ENCODE peak calls at places on chromosomes 11 and 22, in six cellular contexts. P is GM23248; M is CD8-positive, alpha-beta T cell; L is right cardiac atrium; V is tibial artery; I is A549. A is an unnamed sample. For H3K9me3, the result is how much of the 10 kb centered on the place peaks cover.

GRCh38 chr11:1054143-1055108 is 17.9 kb upstream of the MUC6 start:
- DNase-seq in P (peak), M (no peak), L (peak), V (peak), I (no peak), A (no peak)

GRCh38 chr22:26550498-26551033 is 38.3 kb upstream of the TFIP11 start:
- DNase-seq in P (peak), M (no peak), L (peak), V (peak), I (no peak), A (no peak)

GRCh38 chr11:128830836-128831780 is 36.0 kb downstream of the KCNJ1 start:
- DNase-seq in P (peak), M (peak), L (peak), V (peak), I (peak), A (peak)

GRCh38 chr11:11348303-11348702 is 4.7 kb downstream of the CSNK2A3 start:
- DNase-seq in P (no peak), M (no peak), L (peak), V (no peak), I (no peak), A (no peak)

GRCh38 chr11:1327064-1327460 is 17.6 kb upstream of the TOLLIP start:
- DNase-seq in P (no peak), M (no peak), L (no peak), V (no peak), I (no peak), A (no peak)

GRCh38 chr11:36777302-36777701 is 179.3 kb upstream of the RAG2 start:
- DNase-seq in P (no peak), M (no peak), L (no peak), V (no peak), I (no peak), A (no peak)

GRCh38 chr22:46010951-46011626 is 34.1 kb upstream of the WNT7B start:
- DNase-seq in P (no peak), M (no peak), L (peak), V (peak), I (no peak), A (no peak)

GRCh38 chr11:10350341-10350740 is 45.5 kb downstream of the ADM start:
- DNase-seq in P (peak), M (no peak), L (no peak), V (no peak), I (no peak), A (no peak)

GRCh38 chr22:45318168-45318557 is 8.4 kb downstream of the FAM118A start:
- DNase-seq in P (peak), M (peak), L (peak), V (peak), I (no peak), A (peak)

DNA sequence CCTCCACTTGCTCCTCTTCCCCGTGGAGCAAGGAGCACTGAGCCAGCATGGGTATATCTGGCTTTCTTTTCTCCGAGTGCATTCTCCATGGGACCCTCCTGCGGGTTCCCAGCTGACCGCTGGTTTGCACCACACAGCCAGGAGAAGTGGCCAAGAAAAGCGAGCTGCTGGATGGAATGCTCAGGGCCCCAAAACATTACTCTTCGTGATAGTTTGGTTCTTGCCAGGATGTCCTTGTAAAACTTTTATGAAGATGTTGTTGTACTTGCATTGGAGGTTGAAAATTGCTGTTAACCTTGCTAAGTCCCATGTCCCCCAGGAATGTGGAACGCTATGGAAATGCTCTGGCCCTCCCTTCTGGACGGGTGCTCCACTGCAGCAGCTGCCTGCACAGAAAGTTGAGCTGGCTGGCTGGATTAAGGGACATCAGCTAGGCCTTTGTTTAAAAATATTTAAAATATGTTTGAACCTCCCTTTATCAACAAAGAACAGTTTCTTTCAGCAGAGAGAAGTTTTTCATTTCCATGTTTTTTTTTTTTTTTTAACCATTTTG is 68.7 kb downstream of the ZNRF3 start:
- DNase-seq in P (no peak), M (no peak), L (peak), V (peak), I (no peak), A (no peak)
- H3K4me3 ChIP-seq in P (no peak), M (no peak), L (no peak), V (no peak), I (no peak), A (no peak)

DNA sequence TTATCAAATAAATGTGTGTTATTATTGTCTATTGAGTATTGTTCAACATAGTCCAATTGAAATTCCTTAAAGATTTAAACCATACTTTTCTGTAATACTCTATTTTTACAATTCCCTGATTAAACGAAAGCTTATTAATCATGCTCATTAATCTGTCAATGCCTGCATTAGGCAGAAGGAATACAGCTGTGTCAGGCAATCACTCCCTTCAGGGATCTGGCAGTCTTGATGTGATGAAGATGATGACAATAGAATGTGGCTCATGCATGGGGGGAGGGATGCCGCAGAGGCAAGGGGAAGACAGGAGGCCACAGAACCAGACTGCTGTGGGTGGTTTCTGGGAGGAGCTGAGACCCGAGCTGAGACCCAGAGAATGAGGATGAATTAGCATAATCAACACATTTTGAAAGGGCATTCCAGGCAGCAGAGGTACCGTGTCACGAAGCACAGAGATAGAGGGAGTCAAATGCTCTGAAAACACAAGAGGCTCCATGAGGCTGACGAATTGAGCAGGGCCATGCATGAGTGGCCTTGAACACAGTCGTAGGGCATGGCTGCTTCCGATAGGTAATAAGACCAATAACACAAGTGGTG is 1075.5 kb downstream of the OPCML start:
- DNase-seq in P (no peak), M (no peak), L (no peak), V (no peak), I (no peak), A (no peak)
- H3K9me3 ChIP-seq in P (under half), M (under half), L (under half), V (under half), I (under half), A (under half)

GRCh38 chr22:37167176-37167980 is 17.7 kb upstream of the IL2RB start:
- DNase-seq in P (no peak), M (no peak), L (peak), V (no peak), I (no peak), A (no peak)
- H3K4me3 ChIP-seq in P (no peak), M (peak), L (no peak), V (no peak), I (no peak), A (peak)

GRCh38 chr11:127737499-127737898 is 736.9 kb upstream of the KIRREL3 start:
- DNase-seq in P (no peak), M (no peak), L (no peak), V (no peak), I (no peak), A (no peak)
- H3K9me3 ChIP-seq in P (under half), M (under half), L (under half), V (under half), I (under half), A (under half)

GRCh38 chr11:76714493-76714892 is 43.9 kb upstream of the LRRC32 start:
- DNase-seq in P (no peak), M (no peak), L (no peak), V (no peak), I (no peak), A (no peak)
- H3K4me3 ChIP-seq in P (no peak), M (no peak), L (no peak), V (no peak), I (no peak), A (no peak)

DNA sequence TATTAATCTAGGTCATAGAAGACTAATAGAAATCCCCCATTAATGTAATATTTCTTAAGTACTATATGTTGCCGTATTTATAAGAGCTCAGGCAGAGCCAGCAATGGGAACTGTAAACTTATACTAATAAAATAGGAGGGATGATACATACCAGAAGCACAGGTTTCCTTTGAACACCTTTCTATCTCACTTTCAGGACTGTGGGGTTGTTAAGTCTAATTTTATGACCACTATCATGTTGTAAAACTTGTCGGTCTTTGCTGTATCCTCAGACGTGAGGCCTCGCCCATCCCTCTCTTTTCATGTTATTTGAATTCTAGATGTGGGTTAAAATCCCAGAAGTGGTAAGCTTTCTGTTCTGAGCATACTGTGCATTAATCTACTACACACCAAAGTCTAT is 1083.5 kb upstream of the TENM4 start:
- DNase-seq in P (no peak), M (no peak), L (no peak), V (no peak), I (no peak), A (no peak)
- H3K9me3 ChIP-seq in P (under half), M (under half), L (under half), V (under half), I (under half), A (under half)

DNA sequence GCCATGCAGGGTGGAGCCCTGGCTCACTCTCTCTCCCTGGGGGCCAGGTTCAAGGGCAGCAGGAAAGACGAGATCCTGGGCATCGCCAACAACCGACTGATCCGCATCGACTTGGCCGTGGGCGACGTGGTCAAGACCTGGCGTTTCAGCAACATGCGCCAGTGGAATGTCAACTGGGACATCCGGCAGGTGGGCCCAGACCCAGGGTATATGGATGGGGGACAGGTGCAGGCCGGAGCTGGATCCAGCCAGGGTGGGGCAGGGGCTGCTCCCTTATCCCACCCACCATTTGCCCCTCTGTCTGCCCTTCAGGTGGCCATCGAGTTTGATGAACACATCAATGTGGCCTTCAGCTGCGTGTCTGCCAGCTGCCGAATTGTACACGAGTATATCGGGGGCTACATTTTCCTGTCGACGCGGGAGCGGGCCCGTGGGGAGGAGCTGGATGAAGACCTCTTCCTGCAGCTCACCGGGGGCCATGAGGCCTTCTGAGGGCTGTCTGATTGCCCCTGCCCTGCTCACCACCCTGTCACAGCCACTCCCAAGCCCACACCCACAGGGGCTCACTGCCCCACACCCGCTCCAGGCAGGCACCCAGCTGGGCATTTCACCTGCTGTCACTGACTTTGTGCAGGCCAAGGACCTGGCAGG is 2.9 kb downstream of the TRPT1 start:
- DNase-seq in P (no peak), M (no peak), L (peak), V (no peak), I (no peak), A (no peak)
- H3K4me3 ChIP-seq in P (no peak), M (no peak), L (no peak), V (no peak), I (no peak), A (no peak)

GRCh38 chr22:48147404-48147803 is 1385.0 kb downstream of the TBC1D22A start:
- DNase-seq in P (no peak), M (no peak), L (no peak), V (no peak), I (no peak), A (no peak)

GRCh38 chr22:48145738-48146137 is 1383.3 kb downstream of the TBC1D22A start:
- DNase-seq in P (no peak), M (no peak), L (no peak), V (no peak), I (no peak), A (no peak)

GRCh38 chr22:48144318-48144717 is 1381.9 kb downstream of the TBC1D22A start:
- DNase-seq in P (no peak), M (no peak), L (no peak), V (no peak), I (no peak), A (no peak)

GRCh38 chr22:48146426-48146825 is 1384.0 kb downstream of the TBC1D22A start:
- DNase-seq in P (no peak), M (no peak), L (no peak), V (no peak), I (no peak), A (no peak)

DNA sequence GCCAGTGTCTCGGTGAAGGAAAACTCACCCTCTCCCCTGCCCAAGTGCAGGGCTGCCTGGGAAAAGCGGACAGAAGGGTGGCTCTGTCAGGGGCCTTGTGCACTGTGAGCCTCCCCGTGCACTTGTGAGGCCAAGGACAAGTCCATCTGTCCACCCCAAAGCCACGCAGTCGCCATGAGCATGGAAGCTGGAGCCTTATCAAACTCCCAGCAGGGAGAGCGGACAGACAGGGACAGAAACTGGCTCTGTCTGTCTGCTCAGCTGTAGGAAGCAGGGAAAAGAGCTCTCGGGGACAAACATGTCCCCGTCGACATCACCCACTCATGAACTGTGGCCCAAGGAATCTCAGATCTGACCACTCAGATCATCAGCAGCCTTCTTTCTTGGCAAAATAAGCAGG is 1385.4 kb downstream of the TBC1D22A start:
- DNase-seq in P (no peak), M (no peak), L (no peak), V (no peak), I (no peak), A (no peak)
- H3K9me3 ChIP-seq in P (under half), M (under half), L (under half), V (under half), I (under half), A (under half)

GRCh38 chr22:41976070-41976901 is 7.0 kb downstream of the SEPTIN3 start:
- DNase-seq in P (peak), M (no peak), L (peak), V (no peak), I (no peak), A (no peak)
- H3K4me3 ChIP-seq in P (peak), M (peak), L (peak), V (peak), I (peak), A (peak)